ENCODE peak calls at places on chromosomes 7 and 10, in ten cellular contexts. One of them, this sample, is unnamed.

GRCh38 chr10:49205206-49205605 is 17.0 kb upstream of the TMEM273 start:
- DNase-seq in tibial artery: no peak
- DNase-seq in stimulated activated CD8-positive, alpha-beta memory T cell treated with anti-CD3 and anti-CD28 coated beads, Interleukin-7, amount 100 ng/mL, for 1 hour: no peak
- DNase-seq in A172: no peak
- DNase-seq in HEK293T: no peak
- DNase-seq in AG04449: no peak
- DNase-seq in hypothalamus: no peak
- DNase-seq in T-helper 2 cell treated with Interferon-gamma antibody and Interleukin-4, amounts not matched to agents 5 μg/mL and 100 μg/mL, for 36 hours: no peak
- DNase-seq in fibroblast of the aortic adventitia: no peak
- DNase-seq in GM19239: no peak
- DNase-seq in this sample: no peak

GRCh38 chr10:35340975-35341374 is 4.7 kb downstream of the CCNY start:
- DNase-seq in HEK293T: no peak
- DNase-seq in GM19239: no peak
- DNase-seq in AG04449: no peak
- DNase-seq in A172: no peak
- DNase-seq in tibial artery: no peak
- DNase-seq in fibroblast of the aortic adventitia: no peak
- DNase-seq in T-helper 2 cell treated with Interferon-gamma antibody and Interleukin-4, amounts not matched to agents 5 μg/mL and 100 μg/mL, for 36 hours: no peak
- DNase-seq in stimulated activated CD8-positive, alpha-beta memory T cell treated with anti-CD3 and anti-CD28 coated beads, Interleukin-7, amount 100 ng/mL, for 1 hour: no peak
- DNase-seq in hypothalamus: no peak
- DNase-seq in this sample: no peak

GRCh38 chr7:35286422-35286821 is 32.5 kb upstream of the TBX20 start:
- DNase-seq in HEK293T: no peak
- DNase-seq in stimulated activated CD8-positive, alpha-beta memory T cell treated with anti-CD3 and anti-CD28 coated beads, Interleukin-7, amount 100 ng/mL, for 1 hour: no peak
- DNase-seq in tibial artery: no peak
- DNase-seq in fibroblast of the aortic adventitia: no peak
- DNase-seq in GM19239: no peak
- DNase-seq in T-helper 2 cell treated with Interferon-gamma antibody and Interleukin-4, amounts not matched to agents 5 μg/mL and 100 μg/mL, for 36 hours: no peak
- DNase-seq in A172: peak
- DNase-seq in AG04449: no peak
- DNase-seq in hypothalamus: no peak
- DNase-seq in this sample: no peak

GRCh38 chr10:89217057-89217990 is 10.2 kb upstream of the CH25H start:
- DNase-seq in HEK293T: peak
- DNase-seq in T-helper 2 cell treated with Interferon-gamma antibody and Interleukin-4, amounts not matched to agents 5 μg/mL and 100 μg/mL, for 36 hours: peak
- DNase-seq in hypothalamus: no peak
- DNase-seq in stimulated activated CD8-positive, alpha-beta memory T cell treated with anti-CD3 and anti-CD28 coated beads, Interleukin-7, amount 100 ng/mL, for 1 hour: no peak
- DNase-seq in tibial artery: no peak
- DNase-seq in A172: peak
- DNase-seq in AG04449: no peak
- DNase-seq in GM19239: no peak
- DNase-seq in fibroblast of the aortic adventitia: peak
- DNase-seq in this sample: peak

GRCh38 chr10:131771634-131772358 is 129.0 kb upstream of the PPP2R2D start:
- DNase-seq in AG04449: no peak
- DNase-seq in fibroblast of the aortic adventitia: no peak
- DNase-seq in HEK293T: no peak
- DNase-seq in GM19239: no peak
- DNase-seq in hypothalamus: no peak
- DNase-seq in tibial artery: no peak
- DNase-seq in stimulated activated CD8-positive, alpha-beta memory T cell treated with anti-CD3 and anti-CD28 coated beads, Interleukin-7, amount 100 ng/mL, for 1 hour: no peak
- DNase-seq in T-helper 2 cell treated with Interferon-gamma antibody and Interleukin-4, amounts not matched to agents 5 μg/mL and 100 μg/mL, for 36 hours: no peak
- DNase-seq in A172: no peak
- DNase-seq in this sample: no peak

GRCh38 chr10:110504111-110504735 is 6.5 kb downstream of the DUSP5 start:
- DNase-seq in fibroblast of the aortic adventitia: peak
- DNase-seq in GM19239: peak
- DNase-seq in stimulated activated CD8-positive, alpha-beta memory T cell treated with anti-CD3 and anti-CD28 coated beads, Interleukin-7, amount 100 ng/mL, for 1 hour: no peak
- DNase-seq in T-helper 2 cell treated with Interferon-gamma antibody and Interleukin-4, amounts not matched to agents 5 μg/mL and 100 μg/mL, for 36 hours: peak
- DNase-seq in A172: peak
- DNase-seq in HEK293T: no peak
- DNase-seq in tibial artery: peak
- DNase-seq in hypothalamus: no peak
- DNase-seq in AG04449: no peak
- DNase-seq in this sample: peak

GRCh38 chr10:6465854-6466524 is 114.1 kb downstream of the PRKCQ start:
- DNase-seq in HEK293T: no peak
- DNase-seq in stimulated activated CD8-positive, alpha-beta memory T cell treated with anti-CD3 and anti-CD28 coated beads, Interleukin-7, amount 100 ng/mL, for 1 hour: no peak
- DNase-seq in GM19239: no peak
- DNase-seq in AG04449: no peak
- DNase-seq in tibial artery: no peak
- DNase-seq in A172: no peak
- DNase-seq in hypothalamus: no peak
- DNase-seq in T-helper 2 cell treated with Interferon-gamma antibody and Interleukin-4, amounts not matched to agents 5 μg/mL and 100 μg/mL, for 36 hours: peak
- DNase-seq in fibroblast of the aortic adventitia: no peak
- DNase-seq in this sample: no peak

GRCh38 chr10:99551158-99551557 is 18.4 kb downstream of the NKX2-3 start:
- DNase-seq in A172: peak
- DNase-seq in GM19239: no peak
- DNase-seq in AG04449: peak
- DNase-seq in fibroblast of the aortic adventitia: no peak
- DNase-seq in hypothalamus: no peak
- DNase-seq in stimulated activated CD8-positive, alpha-beta memory T cell treated with anti-CD3 and anti-CD28 coated beads, Interleukin-7, amount 100 ng/mL, for 1 hour: no peak
- DNase-seq in T-helper 2 cell treated with Interferon-gamma antibody and Interleukin-4, amounts not matched to agents 5 μg/mL and 100 μg/mL, for 36 hours: no peak
- DNase-seq in HEK293T: peak
- DNase-seq in tibial artery: no peak
- DNase-seq in this sample: no peak

GRCh38 chr10:112393341-112393740 is 19.4 kb downstream of the ACSL5 start:
- DNase-seq in T-helper 2 cell treated with Interferon-gamma antibody and Interleukin-4, amounts not matched to agents 5 μg/mL and 100 μg/mL, for 36 hours: no peak
- DNase-seq in tibial artery: no peak
- DNase-seq in AG04449: no peak
- DNase-seq in hypothalamus: no peak
- DNase-seq in A172: no peak
- DNase-seq in HEK293T: no peak
- DNase-seq in fibroblast of the aortic adventitia: no peak
- DNase-seq in stimulated activated CD8-positive, alpha-beta memory T cell treated with anti-CD3 and anti-CD28 coated beads, Interleukin-7, amount 100 ng/mL, for 1 hour: no peak
- DNase-seq in GM19239: no peak
- DNase-seq in this sample: no peak

GRCh38 chr7:76086070-76086469 is 38.2 kb downstream of the MDH2 start:
- DNase-seq in GM19239: no peak
- DNase-seq in A172: peak
- DNase-seq in HEK293T: no peak
- DNase-seq in AG04449: no peak
- DNase-seq in fibroblast of the aortic adventitia: peak
- DNase-seq in stimulated activated CD8-positive, alpha-beta memory T cell treated with anti-CD3 and anti-CD28 coated beads, Interleukin-7, amount 100 ng/mL, for 1 hour: no peak
- DNase-seq in tibial artery: no peak
- DNase-seq in T-helper 2 cell treated with Interferon-gamma antibody and Interleukin-4, amounts not matched to agents 5 μg/mL and 100 μg/mL, for 36 hours: no peak
- DNase-seq in hypothalamus: no peak
- DNase-seq in this sample: no peak

GRCh38 chr7:151786241-151786640 is 90.7 kb downstream of the PRKAG2 start:
- DNase-seq in tibial artery: no peak
- DNase-seq in T-helper 2 cell treated with Interferon-gamma antibody and Interleukin-4, amounts not matched to agents 5 μg/mL and 100 μg/mL, for 36 hours: no peak
- DNase-seq in hypothalamus: no peak
- DNase-seq in AG04449: no peak
- DNase-seq in HEK293T: no peak
- DNase-seq in fibroblast of the aortic adventitia: no peak
- DNase-seq in GM19239: no peak
- DNase-seq in stimulated activated CD8-positive, alpha-beta memory T cell treated with anti-CD3 and anti-CD28 coated beads, Interleukin-7, amount 100 ng/mL, for 1 hour: no peak
- DNase-seq in A172: no peak
- DNase-seq in this sample: no peak

GRCh38 chr7:26787696-26788095 is 76.7 kb downstream of the SKAP2 start:
- DNase-seq in fibroblast of the aortic adventitia: no peak
- DNase-seq in AG04449: no peak
- DNase-seq in stimulated activated CD8-positive, alpha-beta memory T cell treated with anti-CD3 and anti-CD28 coated beads, Interleukin-7, amount 100 ng/mL, for 1 hour: no peak
- DNase-seq in hypothalamus: no peak
- DNase-seq in A172: no peak
- DNase-seq in T-helper 2 cell treated with Interferon-gamma antibody and Interleukin-4, amounts not matched to agents 5 μg/mL and 100 μg/mL, for 36 hours: no peak
- DNase-seq in GM19239: no peak
- DNase-seq in tibial artery: no peak
- DNase-seq in HEK293T: no peak
- DNase-seq in this sample: no peak